ENCODE peak calls at places on chromosomes 11 and 22, in four cellular contexts. L is activated B cell treated with CpG ODN at 0.5 μM for 24 hours, E is pancreas, I is MM.1S. S is an unnamed sample.

GRCh38 chr11:111540114-111540920 is at the start of gene LAYN:
- DNase-seq in L (peak), E (peak), I (no peak), S (peak)

GRCh38 chr11:7973011-7973410 is 7.8 kb upstream of the NLRP10 start:
- DNase-seq in L (no peak), E (no peak), I (no peak), S (no peak)

GRCh38 chr11:19718976-19719375 is 6.3 kb downstream of the NAV2 start:
- DNase-seq in L (no peak), E (no peak), I (no peak), S (no peak)

GRCh38 chr11:89437317-89437716 is 53.9 kb downstream of the NOX4 start:
- DNase-seq in L (no peak), E (no peak), I (no peak), S (no peak)

GRCh38 chr11:43649501-43649900 is 31.0 kb upstream of the HSD17B12 start:
- DNase-seq in L (no peak), E (no peak), I (no peak), S (no peak)

GRCh38 chr11:126891556-126892217 is 108.9 kb downstream of the KIRREL3 start:
- DNase-seq in L (no peak), E (no peak), I (no peak), S (no peak)

GRCh38 chr11:2092956-2093412 is 46.2 kb downstream of the IGF2 start:
- DNase-seq in L (no peak), E (peak), I (peak), S (no peak)

GRCh38 chr11:70016666-70017347 is 61.3 kb upstream of the ANO1 start:
- DNase-seq in L (no peak), E (no peak), I (peak), S (no peak)

GRCh38 chr22:17578129-17578754 is 14.9 kb downstream of the SLC25A18 start:
- DNase-seq in L (no peak), E (peak), I (no peak), S (no peak)

GRCh38 chr22:46071451-46072029 is 78.8 kb upstream of the PPARA start:
- DNase-seq in L (peak), E (peak), I (peak), S (no peak)

GRCh38 chr22:19079691-19080090 is 42.5 kb downstream of the DGCR2 start:
- DNase-seq in L (no peak), E (no peak), I (no peak), S (no peak)

GRCh38 chr11:117319214-117319840 is 3.3 kb upstream of the BACE1 start:
- DNase-seq in L (no peak), E (no peak), I (no peak), S (no peak)

GRCh38 chr11:34209809-34210208 is 104.4 kb downstream of the NAT10 start:
- DNase-seq in L (no peak), E (no peak), I (no peak), S (no peak)

GRCh38 chr11:33454264-33454663 is 197.1 kb downstream of the HIPK3 start:
- DNase-seq in L (no peak), E (no peak), I (no peak), S (no peak)

GRCh38 chr11:122101625-122102291 is 14.3 kb downstream of the BLID start:
- DNase-seq in L (no peak), E (peak), I (no peak), S (no peak)

GRCh38 chr22:37018815-37019308 is 385 bp downstream of the TST start:
- DNase-seq in L (no peak), E (peak), I (no peak), S (no peak)

GRCh38 chr11:3836903-3837302 is 3.9 kb downstream of the RHOG start:
- DNase-seq in L (no peak), E (no peak), I (no peak), S (peak)

GRCh38 chr22:42695294-42695693 is 25.4 kb downstream of the A4GALT start:
- DNase-seq in L (no peak), E (no peak), I (no peak), S (no peak)

GRCh38 chr22:24107668-24108067 is 73.6 kb upstream of the SUSD2 start:
- DNase-seq in L (no peak), E (no peak), I (no peak), S (no peak)

GRCh38 chr11:3835752-3836151 is 5.0 kb downstream of the RHOG start:
- DNase-seq in L (no peak), E (no peak), I (no peak), S (no peak)

GRCh38 chr11:114673661-114674060 is 4.7 kb upstream of the NXPE2 start:
- DNase-seq in L (no peak), E (no peak), I (no peak), S (no peak)

GRCh38 chr22:47547881-47548630 is 785.6 kb downstream of the TBC1D22A start:
- DNase-seq in L (no peak), E (no peak), I (no peak), S (no peak)

GRCh38 chr11:3674189-3674588 is 3.0 kb upstream of the CHRNA10 start:
- DNase-seq in L (no peak), E (no peak), I (no peak), S (no peak)

GRCh38 chr11:134503104-134503503 is 91.1 kb upstream of the B3GAT1 start:
- DNase-seq in L (no peak), E (no peak), I (no peak), S (no peak)

GRCh38 chr22:20239063-20239950 is 28.8 kb downstream of the RTN4R start:
- DNase-seq in L (no peak), E (no peak), I (no peak), S (peak)

GRCh38 chr11:126591966-126592489 is 236.5 kb downstream of the ST3GAL4 start:
- DNase-seq in L (no peak), E (no peak), I (no peak), S (no peak)

GRCh38 chr22:49568751-49569285 is 258.9 kb downstream of the BRD1 start:
- DNase-seq in L (no peak), E (peak), I (no peak), S (no peak)
- TF ChIP-seq CTCF in L (no peak), E (no peak), I (no peak), S (no peak)

GRCh38 chr11:113532697-113533424 is 57.7 kb upstream of the DRD2 start:
- DNase-seq in L (peak), E (peak), I (peak), S (peak)
- TF ChIP-seq CTCF in L (peak), E (peak), I (peak), S (peak)

DNA sequence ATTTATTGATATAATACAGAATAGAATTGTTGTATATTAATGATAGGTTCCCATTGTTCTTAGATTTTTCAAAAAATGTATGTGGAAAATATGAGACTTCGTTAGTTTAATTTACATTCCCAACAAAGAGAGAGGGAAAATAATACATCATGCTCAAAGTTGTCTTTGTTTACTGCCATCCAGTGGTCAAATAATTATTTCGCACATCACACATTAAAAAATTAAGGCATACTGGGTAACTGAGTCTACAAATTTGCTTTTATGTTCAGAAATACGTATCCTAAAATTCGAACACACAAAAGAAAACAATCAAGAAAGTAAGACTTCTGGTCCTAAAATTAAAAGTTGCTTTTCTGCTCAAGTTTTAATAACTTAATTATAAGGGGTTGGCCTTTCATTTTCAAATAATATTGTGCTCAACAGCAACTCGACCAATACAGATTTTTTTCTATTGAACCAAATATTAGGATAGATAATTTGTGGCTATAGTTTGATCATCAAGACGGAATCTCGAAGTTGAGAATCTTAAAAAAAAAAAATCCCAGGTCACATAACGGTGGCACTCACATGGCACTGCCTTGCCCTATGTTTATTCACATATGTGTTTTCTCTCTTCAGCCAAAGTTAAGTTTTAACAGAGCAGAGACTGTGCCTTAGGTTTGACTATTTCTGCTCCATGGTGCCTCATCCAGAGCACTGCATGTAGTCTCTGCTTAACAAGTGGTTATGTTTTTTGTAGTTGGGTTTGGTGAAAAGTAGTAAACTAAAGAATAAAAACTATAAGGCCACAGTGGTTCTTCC is 12.3 kb downstream of the PDGFD start:
- DNase-seq in L (no peak), E (no peak), I (peak), S (no peak)
- TF ChIP-seq CTCF in L (no peak), E (peak), I (peak), S (no peak)

GRCh38 chr22:29938285-29938693 is 55.3 kb downstream of the MTMR3 start:
- DNase-seq in L (no peak), E (no peak), I (no peak), S (peak)
- TF ChIP-seq CTCF in L (no peak), E (no peak), I (no peak), S (no peak)

DNA sequence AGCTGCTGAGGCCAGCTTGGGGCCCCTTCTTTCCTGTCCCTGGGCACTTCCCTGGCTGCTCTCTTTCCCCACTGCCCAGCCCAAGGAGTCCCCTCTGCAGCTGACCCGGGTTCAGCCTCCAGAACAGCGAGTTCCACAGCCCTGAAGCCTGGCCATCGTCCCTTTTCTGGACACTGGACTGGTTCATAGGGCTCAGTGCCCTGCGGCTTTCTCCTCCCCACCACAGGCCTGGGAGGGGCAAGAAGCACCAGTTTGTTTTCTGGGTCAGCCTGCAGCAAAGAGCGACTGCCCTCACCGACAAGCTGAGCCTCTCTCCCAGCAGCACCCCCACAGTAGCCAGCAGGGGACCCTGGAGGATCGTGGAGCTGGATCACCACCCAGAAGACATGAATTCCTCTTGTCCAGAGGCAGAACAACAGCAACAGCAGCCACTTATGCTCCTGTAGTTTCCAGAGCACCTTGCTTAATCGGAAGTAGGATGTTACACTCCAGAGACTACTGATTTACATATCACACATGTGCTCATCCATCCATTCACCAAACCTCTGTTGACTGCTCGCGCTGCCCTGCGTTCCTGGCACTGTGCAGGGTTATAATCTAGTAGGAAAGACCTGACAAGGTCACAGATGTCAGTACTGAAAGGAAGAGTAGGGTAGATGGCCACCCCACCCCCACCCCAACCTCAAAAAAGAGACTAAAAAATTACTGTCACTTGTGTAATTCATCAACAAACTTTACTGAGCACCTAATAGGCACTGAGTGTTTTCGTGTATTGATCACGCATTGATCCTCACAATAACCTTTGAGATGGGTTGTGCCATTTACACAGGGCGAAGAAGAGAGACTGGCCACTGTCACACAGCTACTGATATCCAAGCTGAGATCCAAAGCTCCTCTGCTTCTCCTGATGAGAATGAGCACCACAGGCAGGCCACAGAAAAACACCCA is 13.0 kb upstream of the CXCR5 start:
- DNase-seq in L (peak), E (peak), I (peak), S (peak)
- TF ChIP-seq CTCF in L (no peak), E (no peak), I (no peak), S (no peak)

GRCh38 chr11:65112551-65113360 is 1.1 kb downstream of the TM7SF2 start:
- DNase-seq in L (peak), E (peak), I (peak), S (peak)
- TF ChIP-seq CTCF in L (peak), E (peak), I (peak), S (peak)

GRCh38 chr11:93160808-93161207 is 37.0 kb downstream of the SLC36A4 start:
- DNase-seq in L (no peak), E (no peak), I (no peak), S (no peak)
- TF ChIP-seq CTCF in L (no peak), E (no peak), I (no peak), S (no peak)

S was measured in GM20000.